ENCODE peak calls at places on chromosomes 6 and 20, in five cellular contexts. T is Karpas-422, M is heart right ventricle, H is cardiac fibroblast, G is astrocyte of the spinal cord. K is an unnamed sample.

GRCh38 chr6:87436435-87436834 is 28.7 kb downstream of the CFAP206 start:
- DNase-seq in T (peak), M (no peak), H (peak), G (peak), K (no peak)

GRCh38 chr6:6002005-6002808 is 4.5 kb downstream of the NRN1 start:
- DNase-seq in T (no peak), M (no peak), H (no peak), G (no peak), K (no peak)

GRCh38 chr6:45608252-45608911 is 230.6 kb upstream of the SUPT3H start:
- DNase-seq in T (no peak), M (no peak), H (peak), G (peak), K (no peak)

GRCh38 chr6:142242269-142242668 is 59.5 kb upstream of the ADGRG6 start:
- DNase-seq in T (no peak), M (no peak), H (no peak), G (peak), K (no peak)

GRCh38 chr20:51412333-51412761 is 130.2 kb downstream of the NFATC2 start:
- DNase-seq in T (no peak), M (peak), H (peak), G (peak), K (no peak)

GRCh38 chr20:22905667-22906066 is 129.4 kb upstream of the SSTR4 start:
- DNase-seq in T (no peak), M (peak), H (peak), G (no peak), K (no peak)

GRCh38 chr20:25389381-25389857 is 1.2 kb downstream of the ABHD12 start:
- DNase-seq in T (no peak), M (no peak), H (peak), G (peak), K (no peak)

GRCh38 chr6:29757701-29758293 is 34.6 kb downstream of the HLA-F start:
- DNase-seq in T (no peak), M (no peak), H (no peak), G (no peak), K (no peak)

GRCh38 chr6:431986-432385 is 40.4 kb downstream of the IRF4 start:
- DNase-seq in T (no peak), M (no peak), H (no peak), G (peak), K (no peak)

GRCh38 chr6:52330470-52330869 is 31.5 kb upstream of the PAQR8 start:
- DNase-seq in T (peak), M (no peak), H (no peak), G (no peak), K (no peak)

GRCh38 chr20:10219452-10219791 is 792 bp downstream of the SNAP25 start:
- DNase-seq in T (peak), M (peak), H (peak), G (peak), K (peak)

GRCh38 chr6:34792605-34793500 is 970 bp downstream of the BLTP3A start:
- DNase-seq in T (peak), M (no peak), H (peak), G (peak), K (no peak)

GRCh38 chr6:105911106-105911629 is 175.0 kb upstream of the PRDM1 start:
- DNase-seq in T (no peak), M (no peak), H (no peak), G (no peak), K (no peak)

GRCh38 chr6:119294984-119295383 is 54.6 kb downstream of the MAN1A1 start:
- DNase-seq in T (no peak), M (no peak), H (no peak), G (no peak), K (no peak)

GRCh38 chr6:126054802-126055201 is 68.5 kb downstream of the TRMT11 start:
- DNase-seq in T (no peak), M (no peak), H (no peak), G (no peak), K (no peak)

K was measured in activated B cell treated with CpG ODN at 0.5 μM for 24 hours.